ENCODE peak calls at places on chromosomes 11 and 22, in four cellular contexts. G is H1, X is SK-N-SH, Z is GM12878. U is an unnamed sample.
A peak's percentile ranks its signal among the peaks of the same experiment; 100 is the strongest.

GRCh38 chr11:47409440-47410403 is 1.3 kb downstream of the SLC39A13 start:
- DNase-seq in G (no peak), X (peak; percentile 43), Z (no peak), U (no peak)

GRCh38 chr11:124470516-124471231 is 25.2 kb upstream of the OR8B8 start:
- DNase-seq in X (no peak), G (no peak), Z (no peak), U (no peak)

GRCh38 chr22:43889366-43890253 is 2.2 kb downstream of the PNPLA5 start:
- DNase-seq in G (no peak), Z (no peak), X (peak; percentile 23), U (no peak)

GRCh38 chr11:114202011-114202609 is 94.1 kb upstream of the NNMT start:
- DNase-seq in G (no peak), Z (no peak), X (no peak), U (no peak)

GRCh38 chr11:17735823-17736772 is 1.5 kb downstream of the KCNC1 start:
- DNase-seq in G (no peak), X (peak; percentile 92), Z (no peak), U (no peak)

GRCh38 chr11:7577226-7577882 is 63.6 kb downstream of the PPFIBP2 start:
- DNase-seq in X (peak; percentile 29), G (no peak), Z (no peak), U (no peak)

GRCh38 chr11:21654091-21654490 is 538.8 kb upstream of the ANO5 start:
- DNase-seq in Z (no peak), G (no peak), X (no peak), U (no peak)

GRCh38 chr11:115911656-115912055 is 407.4 kb upstream of the CADM1 start:
- DNase-seq in Z (no peak), X (peak; percentile 32), G (no peak), U (no peak)

GRCh38 chr11:90669094-90669493 is 446.2 kb upstream of the CHORDC1 start:
- DNase-seq in Z (no peak), G (no peak), X (no peak), U (no peak)

GRCh38 chr11:80593981-80594380 is 1153.2 kb upstream of the TENM4 start:
- DNase-seq in G (no peak), Z (no peak), X (no peak), U (peak; percentile 28)

GRCh38 chr11:69508974-69509373 is 27.5 kb downstream of the LINC01488 start:
- DNase-seq in G (no peak), Z (no peak), X (no peak), U (no peak)

GRCh38 chr11:15497366-15497765 is 382.6 kb downstream of the INSC start:
- DNase-seq in G (no peak), Z (no peak), X (no peak), U (no peak)

GRCh38 chr11:122176651-122177050 is 60.6 kb upstream of the BLID start:
- DNase-seq in X (no peak), Z (no peak), G (no peak), U (no peak)

GRCh38 chr22:48886604-48887393 is 940.9 kb downstream of the BRD1 start:
- DNase-seq in X (no peak), Z (no peak), G (no peak), U (no peak)
- TF ChIP-seq TCF12 in X (no peak), Z (no peak), G (no peak), U (no peak)

GRCh38 chr11:128171496-128171895 is 415.9 kb downstream of the ETS1 start:
- DNase-seq in X (no peak), G (no peak), Z (no peak), U (no peak)
- TF ChIP-seq TCF12 in X (no peak), G (no peak), Z (no peak), U (no peak)

GRCh38 chr11:76008474-76008873 is 193.5 kb downstream of the UVRAG start:
- DNase-seq in G (no peak), X (no peak), Z (no peak), U (no peak)
- TF ChIP-seq TCF12 in G (no peak), X (no peak), Z (no peak), U (no peak)

GRCh38 chr11:61352038-61352437 is 9.6 kb downstream of the CYB561A3 start:
- DNase-seq in G (no peak), Z (no peak), X (no peak), U (no peak)

GRCh38 chr11:61353109-61354067 is 8.3 kb downstream of the CYB561A3 start:
- DNase-seq in X (no peak), Z (no peak), G (no peak), U (no peak)

GRCh38 chr11:61356701-61357100 is 5.0 kb downstream of the CYB561A3 start:
- DNase-seq in G (no peak), X (no peak), Z (no peak), U (no peak)

GRCh38 chr11:61357233-61357893 is 4.3 kb downstream of the CYB561A3 start:
- DNase-seq in G (no peak), X (no peak), Z (peak; percentile 92), U (no peak)

GRCh38 chr11:61354208-61354607 is 7.5 kb downstream of the CYB561A3 start:
- DNase-seq in X (no peak), G (no peak), Z (no peak), U (no peak)
- TF ChIP-seq TCF12 in X (no peak), G (no peak), Z (no peak), U (no peak)

DNA sequence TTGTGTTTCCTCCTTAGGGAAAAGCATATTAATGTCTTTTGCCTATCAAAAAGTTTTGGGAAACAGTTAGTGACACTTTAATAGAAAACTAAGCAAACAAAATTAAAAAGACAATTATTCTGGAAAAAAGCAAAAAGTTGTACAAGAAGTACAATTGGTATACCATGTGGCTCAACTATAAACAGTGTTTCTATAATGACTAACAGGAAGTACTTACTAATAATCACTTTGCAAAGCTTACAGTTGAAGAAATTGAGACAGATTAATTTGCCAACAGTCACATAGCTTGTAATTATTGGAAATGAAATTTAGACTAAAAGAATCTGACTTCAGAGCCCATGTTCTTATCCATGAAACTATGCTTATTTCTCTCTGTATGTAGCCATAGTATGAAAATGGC is 24.7 kb downstream of the PPME1 start:
- DNase-seq in Z (no peak), G (no peak), X (no peak), U (no peak)
- TF ChIP-seq TCF12 in Z (no peak), G (no peak), X (no peak), U (no peak)

DNA sequence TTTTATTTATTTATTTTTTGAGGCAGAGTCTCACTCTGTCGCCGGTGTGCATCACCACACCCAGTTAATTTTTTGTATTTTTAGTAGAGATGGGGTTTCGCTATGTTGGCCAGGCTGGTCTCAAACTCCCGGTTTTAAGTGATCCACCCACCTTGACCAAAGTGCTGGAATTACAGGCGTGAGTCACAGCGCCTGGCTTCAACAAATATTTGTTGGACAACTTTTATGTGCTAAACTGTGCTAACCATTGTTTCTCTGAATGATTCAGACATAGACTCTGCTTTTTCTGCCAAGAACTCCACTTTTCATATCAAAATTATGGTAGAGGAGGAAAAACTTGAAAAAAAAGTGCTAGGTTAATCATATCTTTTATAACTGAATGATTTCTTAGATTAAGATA is 36.3 kb downstream of the MMP7 start:
- DNase-seq in X (no peak), G (no peak), Z (no peak), U (peak; percentile 94)
- TF ChIP-seq TCF12 in X (no peak), G (no peak), Z (no peak), U (no peak)

GRCh38 chr11:111538407-111539114 is 2.0 kb upstream of the LAYN start:
- DNase-seq in Z (no peak), X (no peak), G (no peak), U (peak; percentile 61)
- TF ChIP-seq TCF12 in Z (no peak), X (no peak), G (no peak), U (no peak)

DNA sequence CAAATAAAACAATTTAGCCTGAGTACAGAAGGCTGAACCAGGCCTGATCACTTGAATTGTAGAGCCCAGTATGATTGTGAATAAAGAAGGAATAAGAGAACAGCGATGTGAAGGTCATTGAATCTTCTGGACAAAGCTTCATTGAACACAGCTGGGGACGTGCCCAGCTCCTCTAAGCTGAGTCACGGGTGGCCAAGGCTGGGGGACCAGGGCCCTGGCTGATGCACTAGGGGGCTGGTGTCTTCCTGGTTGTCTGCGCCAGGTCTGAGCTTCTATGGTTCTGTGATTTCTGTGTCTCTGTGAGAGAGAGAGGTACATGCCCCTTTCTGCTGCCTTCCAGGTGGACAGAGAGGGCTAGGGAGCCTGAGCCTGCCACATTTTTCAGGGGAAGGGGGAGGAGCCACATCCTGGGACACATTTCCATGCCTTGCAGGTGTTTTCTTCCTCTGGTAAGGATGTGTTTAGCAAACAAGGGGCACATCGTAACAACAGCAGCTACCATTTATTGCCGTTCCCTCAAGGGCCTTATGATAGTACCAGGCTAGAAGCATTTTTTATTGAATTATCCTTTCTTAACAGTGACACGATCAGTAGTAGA is 135.7 kb downstream of the C11orf91 start:
- DNase-seq in G (no peak), X (no peak), Z (no peak), U (no peak)
- TF ChIP-seq TCF12 in G (no peak), X (no peak), Z (no peak), U (no peak)

DNA sequence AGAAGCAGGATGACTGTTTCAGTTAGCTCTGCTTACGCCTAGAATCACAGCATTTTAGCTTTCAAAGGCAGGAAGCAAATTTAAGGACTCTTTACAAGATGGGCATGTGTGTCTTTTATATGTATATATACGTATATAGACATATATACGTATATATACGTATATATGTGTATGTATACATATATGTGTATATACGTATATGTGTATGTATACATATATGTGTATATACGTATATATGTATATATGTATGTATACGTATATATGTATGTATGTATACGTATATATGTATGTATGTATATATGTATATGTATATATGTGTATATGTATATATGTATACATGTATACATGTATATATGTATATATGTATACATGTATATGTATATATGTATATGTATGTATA is 111.1 kb downstream of the FBXO7 start:
- DNase-seq in Z (no peak), G (no peak), X (no peak), U (no peak)
- TF ChIP-seq TCF12 in Z (no peak), G (no peak), X (no peak), U (no peak)